ENCODE peak calls at places on chromosome 12, in eight cellular contexts. Q is right lobe of liver, L is gastrocnemius medialis, J is spleen, H is heart right ventricle, F is ascending aorta, U is HepG2, K is PC-3. N is an unnamed sample. For H3K36me3, the result is how much of the 10 kb centered on the place peaks cover.

GRCh38 chr12:119692410-119692809 is 24.5 kb downstream of the PRKAB1 start:
- DNase-seq in Q (no peak), L (no peak), J (no peak), H (no peak), F (no peak), U (no peak), K (no peak), N (no peak)

GRCh38 chr12:47942327-47943230 is 20.8 kb upstream of the TMEM106C start:
- DNase-seq in Q (peak), L (no peak), J (peak), H (no peak), F (peak), U (peak), K (no peak), N (no peak)

GRCh38 chr12:54033106-54033979 is 493 bp downstream of the HOXC5 start:
- DNase-seq in Q (no peak), L (no peak), J (no peak), H (no peak), F (no peak), U (peak), K (peak), N (no peak)

GRCh38 chr12:1429980-1430379 is 164.4 kb downstream of the FBXL14 start:
- DNase-seq in Q (no peak), L (no peak), J (no peak), H (no peak), F (no peak), U (no peak), K (peak), N (no peak)

GRCh38 chr12:85865905-85866304 is 8.2 kb upstream of the NTS start:
- DNase-seq in Q (no peak), L (no peak), J (no peak), H (no peak), F (no peak), U (no peak), K (no peak), N (no peak)

GRCh38 chr12:54227376-54227775 is 38.6 kb upstream of the SMUG1 start:
- DNase-seq in Q (no peak), L (no peak), J (no peak), H (no peak), F (no peak), U (no peak), K (no peak), N (no peak)

GRCh38 chr12:64825143-64826011 is 930 bp downstream of the TBC1D30 start:
- DNase-seq in Q (no peak), L (no peak), J (no peak), H (no peak), F (no peak), U (no peak), K (no peak), N (no peak)

GRCh38 chr12:131363416-131363815 is 347.5 kb upstream of the SFSWAP start:
- DNase-seq in Q (no peak), L (no peak), J (no peak), H (no peak), F (peak), U (no peak), K (no peak), N (no peak)

GRCh38 chr12:107622005-107622404 is 63.6 kb upstream of the PWP1 start:
- DNase-seq in Q (no peak), L (no peak), J (no peak), H (no peak), F (no peak), U (peak), K (peak), N (no peak)

GRCh38 chr12:58847876-58848600 is 72.3 kb downstream of the LRIG3 start:
- DNase-seq in Q (no peak), L (no peak), J (no peak), H (no peak), F (no peak), U (no peak), K (no peak), N (no peak)

GRCh38 chr12:4282103-4282891 is 8.7 kb downstream of the CCND2 start:
- DNase-seq in Q (no peak), L (no peak), J (no peak), H (no peak), F (peak), U (no peak), K (no peak), N (no peak)

GRCh38 chr12:4278582-4278939 is 5.0 kb downstream of the CCND2 start:
- DNase-seq in Q (peak), L (peak), J (peak), H (peak), F (no peak), U (no peak), K (no peak), N (peak)

GRCh38 chr12:4281173-4281654 is 7.7 kb downstream of the CCND2 start:
- DNase-seq in Q (no peak), L (no peak), J (no peak), H (no peak), F (no peak), U (no peak), K (no peak), N (no peak)

GRCh38 chr12:4279120-4279690 is 5.6 kb downstream of the CCND2 start:
- DNase-seq in Q (no peak), L (no peak), J (no peak), H (no peak), F (no peak), U (no peak), K (no peak), N (no peak)

DNA sequence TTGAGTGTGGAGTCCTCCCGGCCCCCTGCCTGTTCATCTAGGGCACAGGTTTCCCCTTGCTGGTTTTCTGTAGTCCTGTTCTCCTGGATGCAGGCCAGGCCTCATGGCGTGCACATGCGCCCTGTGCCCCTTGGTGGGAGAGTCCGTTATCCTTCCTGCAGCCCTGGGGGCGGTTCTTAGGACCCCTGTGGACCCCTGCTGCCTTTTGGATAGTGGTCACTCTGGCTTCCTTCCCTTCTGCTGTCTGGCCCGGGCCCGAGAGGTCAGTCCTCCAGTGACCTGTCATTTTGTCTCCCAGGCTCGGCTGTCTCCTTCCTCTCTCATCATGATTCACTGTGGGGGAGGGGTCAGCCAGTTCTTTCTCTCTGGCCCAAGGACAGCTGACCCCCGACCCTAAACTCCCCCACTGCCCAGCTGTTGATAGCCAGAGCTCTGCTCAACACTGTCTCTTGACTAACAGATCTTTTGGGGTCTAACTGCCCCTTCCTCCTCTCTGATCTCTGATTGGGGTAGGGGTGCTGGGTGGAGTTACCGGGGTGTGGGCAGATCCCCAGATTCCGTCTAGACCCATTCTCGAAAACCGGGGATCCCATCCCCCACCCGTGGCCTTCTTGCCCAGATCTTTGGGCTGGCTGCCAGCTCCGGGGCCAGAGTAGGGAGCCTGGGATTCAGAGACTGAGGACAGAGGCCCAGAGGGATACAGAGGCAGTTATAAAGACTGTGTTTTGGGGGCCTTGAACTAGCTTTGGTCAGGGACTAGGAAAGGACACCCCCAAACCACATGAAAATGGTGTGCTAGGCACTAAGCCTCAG is 7.0 kb downstream of the CCND2 start:
- DNase-seq in Q (peak), L (no peak), J (no peak), H (peak), F (peak), U (no peak), K (no peak), N (no peak)
- H3K36me3 ChIP-seq in Q (under half), L (under half), J (half or more), H (half or more), F (half or more), U (under half), K (under half), N (half or more)

GRCh38 chr12:26279908-26280307 is 84.5 kb downstream of the SSPN start:
- DNase-seq in Q (no peak), L (no peak), J (no peak), H (no peak), F (no peak), U (no peak), K (no peak), N (no peak)

GRCh38 chr12:26281320-26281719 is 85.9 kb downstream of the SSPN start:
- DNase-seq in Q (no peak), L (no peak), J (no peak), H (no peak), F (no peak), U (no peak), K (no peak), N (no peak)

GRCh38 chr12:26282339-26282945 is 87.1 kb downstream of the SSPN start:
- DNase-seq in Q (no peak), L (no peak), J (no peak), H (no peak), F (no peak), U (no peak), K (no peak), N (no peak)

GRCh38 chr12:26283046-26283445 is 87.7 kb downstream of the SSPN start:
- DNase-seq in Q (no peak), L (no peak), J (no peak), H (no peak), F (no peak), U (no peak), K (no peak), N (no peak)

GRCh38 chr12:26280869-26281268 is 85.5 kb downstream of the SSPN start:
- DNase-seq in Q (no peak), L (no peak), J (no peak), H (no peak), F (no peak), U (no peak), K (no peak), N (no peak)
- H3K27ac ChIP-seq in Q (no peak), L (no peak), J (no peak), H (no peak), F (no peak), U (no peak), K (no peak), N (no peak)

DNA sequence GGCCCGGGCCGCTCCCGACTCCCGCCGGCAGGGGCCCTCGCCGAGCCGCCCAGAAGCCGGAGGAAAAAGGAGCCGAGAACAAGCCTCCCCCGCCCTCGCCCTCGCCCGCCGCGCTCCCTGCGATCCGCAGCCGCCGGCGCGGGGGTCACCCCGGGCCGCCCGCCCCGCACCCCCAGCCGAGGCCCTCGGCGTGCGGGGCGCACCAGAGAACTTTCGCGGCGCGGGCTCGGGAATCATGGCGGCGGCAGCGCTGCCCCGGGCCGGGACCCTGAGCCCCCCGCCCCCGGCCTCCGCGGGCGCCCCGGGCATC is 519 bp downstream of the CDK2AP1 start:
- DNase-seq in Q (peak), L (peak), J (peak), H (peak), F (peak), U (peak), K (peak), N (peak)
- TF ChIP-seq CTCF in Q (peak), L (no peak), J (peak), H (peak), F (peak), U (peak), K (peak), N (peak)

GRCh38 chr12:109256011-109256410 is 53.1 kb downstream of the FOXN4 start:
- DNase-seq in Q (no peak), L (no peak), J (no peak), H (no peak), F (no peak), U (no peak), K (no peak), N (no peak)
- H3K36me3 ChIP-seq in Q (under half), L (half or more), J (under half), H (half or more), F (under half), U (under half), K (under half), N (half or more)

GRCh38 chr12:122854554-122854953 is 19.3 kb downstream of the HIP1R start:
- DNase-seq in Q (no peak), L (no peak), J (no peak), H (no peak), F (no peak), U (no peak), K (no peak), N (no peak)

GRCh38 chr12:122855071-122855829 is 20.0 kb downstream of the HIP1R start:
- DNase-seq in Q (no peak), L (no peak), J (no peak), H (no peak), F (no peak), U (no peak), K (no peak), N (no peak)

GRCh38 chr12:122851820-122852219 is 16.6 kb downstream of the HIP1R start:
- DNase-seq in Q (peak), L (no peak), J (no peak), H (no peak), F (peak), U (no peak), K (peak), N (no peak)

GRCh38 chr12:122852336-122853275 is 17.3 kb downstream of the HIP1R start:
- DNase-seq in Q (no peak), L (no peak), J (no peak), H (no peak), F (no peak), U (no peak), K (no peak), N (no peak)

GRCh38 chr12:122853582-122854245 is 18.5 kb downstream of the HIP1R start:
- DNase-seq in Q (no peak), L (no peak), J (no peak), H (no peak), F (no peak), U (no peak), K (no peak), N (no peak)
- H3K27ac ChIP-seq in Q (no peak), L (no peak), J (no peak), H (no peak), F (peak), U (no peak), K (no peak), N (no peak)

GRCh38 chr12:49331360-49332222 is 5.4 kb downstream of the C1QL4 start:
- DNase-seq in Q (peak), L (peak), J (no peak), H (peak), F (peak), U (peak), K (peak), N (peak)
- TF ChIP-seq CTCF in Q (peak), L (peak), J (no peak), H (peak), F (peak), U (peak), K (peak), N (peak)

GRCh38 chr12:52236386-52237050 is 3.5 kb downstream of the KRT7 start:
- DNase-seq in Q (no peak), L (no peak), J (peak), H (no peak), F (no peak), U (no peak), K (no peak), N (no peak)

GRCh38 chr12:52235001-52235760 is 2.1 kb downstream of the KRT7 start:
- DNase-seq in Q (no peak), L (no peak), J (peak), H (no peak), F (no peak), U (no peak), K (peak), N (no peak)

GRCh38 chr12:52234226-52234810 is 1.3 kb downstream of the KRT7 start:
- DNase-seq in Q (no peak), L (no peak), J (peak), H (no peak), F (no peak), U (no peak), K (peak), N (no peak)

GRCh38 chr12:52233462-52234141 is 559 bp downstream of the KRT7 start:
- DNase-seq in Q (no peak), L (no peak), J (peak), H (no peak), F (no peak), U (no peak), K (peak), N (no peak)

GRCh38 chr12:52235822-52236291 is 2.8 kb downstream of the KRT7 start:
- DNase-seq in Q (no peak), L (no peak), J (no peak), H (no peak), F (no peak), U (no peak), K (peak), N (peak)
- H3K36me3 ChIP-seq in Q (under half), L (under half), J (under half), H (under half), F (under half), U (under half), K (half or more), N (under half)

GRCh38 chr12:110534811-110535210 is 32.7 kb downstream of the RAD9B start:
- DNase-seq in Q (no peak), L (no peak), J (no peak), H (no peak), F (no peak), U (no peak), K (no peak), N (no peak)

GRCh38 chr12:110536834-110537604 is 34.9 kb downstream of the RAD9B start:
- DNase-seq in Q (no peak), L (no peak), J (no peak), H (no peak), F (no peak), U (no peak), K (no peak), N (no peak)

GRCh38 chr12:110538869-110539622 is 36.9 kb downstream of the RAD9B start:
- DNase-seq in Q (no peak), L (peak), J (no peak), H (no peak), F (no peak), U (no peak), K (no peak), N (no peak)

GRCh38 chr12:110540048-110540447 is 37.9 kb downstream of the RAD9B start:
- DNase-seq in Q (no peak), L (no peak), J (no peak), H (no peak), F (no peak), U (no peak), K (peak), N (no peak)

DNA sequence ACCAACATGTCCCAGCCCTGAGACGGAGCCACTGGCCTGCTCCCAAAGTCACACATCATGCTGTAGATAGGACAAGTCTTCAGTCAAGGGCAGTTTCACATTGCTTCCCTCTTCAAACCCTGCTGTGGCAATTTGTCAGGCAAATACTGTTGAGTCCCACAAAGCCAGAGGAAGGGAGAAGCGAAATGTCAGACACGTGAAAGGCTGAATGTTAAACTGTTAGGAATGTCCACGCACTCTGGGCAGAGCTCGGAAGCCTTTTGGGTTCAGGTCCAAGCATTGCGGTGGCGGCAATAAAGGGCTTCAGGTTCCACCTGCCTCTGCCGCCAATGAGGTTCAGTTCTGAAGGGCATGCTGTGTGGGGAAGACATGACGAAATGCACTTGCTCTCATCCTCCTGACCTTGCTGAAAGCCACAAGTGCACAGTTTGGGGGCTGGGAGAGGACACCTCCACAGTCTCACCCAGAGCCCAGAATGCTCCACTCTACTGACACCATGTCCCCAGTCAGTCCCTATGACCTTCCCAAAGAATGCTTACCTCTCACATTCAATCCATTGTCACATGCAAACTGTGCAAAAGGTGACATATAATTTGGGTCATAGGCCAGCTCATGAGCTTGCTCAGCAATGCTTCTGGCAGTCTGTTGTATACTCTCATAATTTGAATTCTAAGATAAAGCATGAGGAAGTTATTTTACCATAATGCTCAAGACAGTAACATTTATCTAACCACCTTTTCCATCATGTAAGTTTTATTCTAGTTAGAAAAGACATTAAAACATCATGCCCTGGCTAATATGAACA is 35.7 kb downstream of the RAD9B start:
- DNase-seq in Q (peak), L (peak), J (no peak), H (peak), F (peak), U (no peak), K (no peak), N (peak)
- H3K27ac ChIP-seq in Q (peak), L (peak), J (no peak), H (peak), F (peak), U (no peak), K (no peak), N (peak)

GRCh38 chr12:125198647-125199046 is 133.4 kb downstream of the AACS start:
- DNase-seq in Q (no peak), L (no peak), J (no peak), H (no peak), F (no peak), U (no peak), K (no peak), N (no peak)
- TF ChIP-seq CTCF in Q (no peak), L (no peak), J (no peak), H (no peak), F (no peak), U (no peak), K (no peak), N (no peak)

GRCh38 chr12:110733089-110733715 is 9.5 kb downstream of the PPP1CC start:
- DNase-seq in Q (no peak), L (no peak), J (no peak), H (peak), F (no peak), U (no peak), K (no peak), N (no peak)
- H3K36me3 ChIP-seq in Q (under half), L (under half), J (half or more), H (half or more), F (under half), U (half or more), K (half or more), N (half or more)